ENCODE peak calls at places on chromosomes 11 and 22, in five cellular contexts. H is small intestine; F is IMR-90; M is CD8-positive, alpha-beta memory T cell; Z is GM23248. Q is an unnamed sample.

GRCh38 chr11:109221190-109221589 is 200.8 kb upstream of the C11orf87 start:
- DNase-seq in H (no peak), F (no peak), M (no peak), Z (no peak), Q (no peak)

GRCh38 chr11:122976734-122977454 is 4.7 kb downstream of the BSX start:
- DNase-seq in H (no peak), F (no peak), M (no peak), Z (peak; percentile 38), Q (no peak)

GRCh38 chr22:44090571-44090905 is 66.4 kb downstream of the PARVB start:
- DNase-seq in H (no peak), F (no peak), M (no peak), Z (no peak), Q (no peak)

GRCh38 chr11:15053201-15053685 is 20.1 kb upstream of the CALCB start:
- DNase-seq in H (no peak), F (no peak), M (no peak), Z (peak; percentile 68), Q (no peak)

GRCh38 chr22:17774206-17774927 is at the start of gene BID:
- DNase-seq in H (peak; percentile 53), F (peak; percentile 17), M (peak; percentile 44), Z (peak; percentile 71), Q (no peak)

GRCh38 chr11:86218125-86219081 is 26.1 kb upstream of the EED start:
- DNase-seq in H (peak; percentile 83), F (peak; percentile 76), M (peak; percentile 44), Z (peak; percentile 89), Q (peak; percentile 61)

GRCh38 chr11:2484576-2485125 is 39.8 kb downstream of the KCNQ1 start:
- DNase-seq in H (no peak), F (no peak), M (no peak), Z (no peak), Q (no peak)

GRCh38 chr11:122869622-122870021 is 12.9 kb upstream of the JHY start:
- DNase-seq in H (no peak), F (no peak), M (no peak), Z (no peak), Q (no peak)

GRCh38 chr11:36817336-36817965 is 219.4 kb upstream of the RAG2 start:
- DNase-seq in H (no peak), F (no peak), M (no peak), Z (peak; percentile 40), Q (no peak)

GRCh38 chr22:20433191-20433590 is 4.4 kb downstream of the SCARF2 start:
- DNase-seq in H (no peak), F (no peak), M (no peak), Z (no peak), Q (no peak)

GRCh38 chr11:70247710-70248072 is 22.8 kb upstream of the PPFIA1 start:
- DNase-seq in H (no peak), F (no peak), M (no peak), Z (peak; percentile 25), Q (no peak)

GRCh38 chr22:40411506-40411861 is 41.1 kb downstream of the SGSM3 start:
- DNase-seq in H (no peak), F (no peak), M (no peak), Z (no peak), Q (no peak)
- H3K36me3 ChIP-seq in H (peaks cover 6% of the 10 kb centered on the region), F (peaks cover 65% of the 10 kb centered on the region), M (peaks cover 16% of the 10 kb centered on the region), Z (peaks cover 16% of the 10 kb centered on the region), Q (peaks cover 76% of the 10 kb centered on the region)

DNA sequence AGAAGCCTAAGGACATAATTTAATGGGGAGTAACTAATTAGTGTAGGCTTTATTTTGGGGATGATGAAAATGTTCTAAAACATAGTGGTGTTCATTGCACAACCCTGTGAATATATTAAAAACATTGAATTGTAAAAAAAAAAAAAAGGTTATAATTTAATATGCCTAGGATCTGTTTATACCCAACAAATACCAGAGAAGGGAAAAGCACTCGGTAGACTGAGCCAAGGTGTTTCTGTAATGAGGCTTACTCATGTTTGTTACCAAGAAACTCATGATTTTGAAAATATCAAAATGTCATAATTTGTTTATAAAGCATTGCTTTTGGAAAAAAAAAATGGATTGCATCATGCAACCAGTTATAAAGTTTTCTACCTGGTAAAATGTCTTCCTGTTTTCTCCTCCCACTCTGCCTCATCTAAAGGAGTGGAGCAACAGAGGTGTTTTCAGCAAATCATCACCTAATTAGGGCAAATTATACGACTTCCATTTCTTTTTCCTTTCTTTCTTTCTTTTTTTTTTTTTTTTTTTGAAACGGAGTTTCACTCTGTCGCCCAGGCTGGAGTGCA is 14.2 kb upstream of the EIF3M start:
- DNase-seq in H (no peak), F (no peak), M (no peak), Z (no peak), Q (no peak)
- H3K36me3 ChIP-seq in H (no peaks in the 10 kb centered on the region), F (no peaks in the 10 kb centered on the region), M (no peaks in the 10 kb centered on the region), Z (no peaks in the 10 kb centered on the region), Q (no peaks in the 10 kb centered on the region)

DNA sequence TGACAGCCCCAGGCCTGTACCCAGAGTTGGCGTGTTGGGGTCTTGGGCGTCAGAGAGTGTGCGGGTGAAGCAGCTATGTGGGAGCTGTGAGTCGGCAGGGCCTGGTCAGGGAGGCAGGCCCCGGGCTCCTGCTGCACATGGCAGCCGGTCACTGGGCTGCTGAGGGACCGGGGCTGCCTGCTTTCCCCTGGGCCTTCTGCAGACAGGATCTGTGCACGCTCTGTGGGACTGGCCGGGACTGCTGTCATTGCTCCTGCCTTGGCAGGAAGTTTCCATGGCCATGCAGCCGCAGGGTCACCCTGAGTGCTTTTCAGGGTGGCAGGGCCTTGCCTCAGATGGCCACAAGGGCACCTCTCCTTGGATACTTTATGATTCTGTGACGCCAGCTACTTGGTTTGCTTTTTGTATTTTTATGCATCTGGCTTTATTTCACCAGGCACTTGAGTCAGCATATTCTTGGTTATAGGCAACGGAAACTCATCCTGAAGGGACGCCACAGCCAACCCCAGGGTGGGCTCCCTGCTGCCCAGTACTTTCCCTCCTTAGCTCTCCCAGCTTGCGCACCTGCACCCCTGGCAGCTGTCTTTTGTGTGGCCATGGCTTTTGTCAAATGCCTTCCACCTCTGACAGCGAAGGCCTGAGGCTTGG is 52.5 kb downstream of the AP2A2 start:
- DNase-seq in H (no peak), F (no peak), M (no peak), Z (no peak), Q (no peak)
- H3K36me3 ChIP-seq in H (peaks cover 5% of the 10 kb centered on the region), F (peaks cover 51% of the 10 kb centered on the region), M (peaks cover 4% of the 10 kb centered on the region), Z (peaks cover 19% of the 10 kb centered on the region), Q (peaks cover 30% of the 10 kb centered on the region)

GRCh38 chr22:30348837-30349236 is 7.9 kb downstream of the SF3A1 start:
- DNase-seq in H (no peak), F (no peak), M (no peak), Z (peak; percentile 38), Q (no peak)
- H3K36me3 ChIP-seq in H (peaks cover 33% of the 10 kb centered on the region), F (peaks cover 67% of the 10 kb centered on the region), M (peaks cover 66% of the 10 kb centered on the region), Z (peaks cover 62% of the 10 kb centered on the region), Q (peaks cover 76% of the 10 kb centered on the region)

DNA sequence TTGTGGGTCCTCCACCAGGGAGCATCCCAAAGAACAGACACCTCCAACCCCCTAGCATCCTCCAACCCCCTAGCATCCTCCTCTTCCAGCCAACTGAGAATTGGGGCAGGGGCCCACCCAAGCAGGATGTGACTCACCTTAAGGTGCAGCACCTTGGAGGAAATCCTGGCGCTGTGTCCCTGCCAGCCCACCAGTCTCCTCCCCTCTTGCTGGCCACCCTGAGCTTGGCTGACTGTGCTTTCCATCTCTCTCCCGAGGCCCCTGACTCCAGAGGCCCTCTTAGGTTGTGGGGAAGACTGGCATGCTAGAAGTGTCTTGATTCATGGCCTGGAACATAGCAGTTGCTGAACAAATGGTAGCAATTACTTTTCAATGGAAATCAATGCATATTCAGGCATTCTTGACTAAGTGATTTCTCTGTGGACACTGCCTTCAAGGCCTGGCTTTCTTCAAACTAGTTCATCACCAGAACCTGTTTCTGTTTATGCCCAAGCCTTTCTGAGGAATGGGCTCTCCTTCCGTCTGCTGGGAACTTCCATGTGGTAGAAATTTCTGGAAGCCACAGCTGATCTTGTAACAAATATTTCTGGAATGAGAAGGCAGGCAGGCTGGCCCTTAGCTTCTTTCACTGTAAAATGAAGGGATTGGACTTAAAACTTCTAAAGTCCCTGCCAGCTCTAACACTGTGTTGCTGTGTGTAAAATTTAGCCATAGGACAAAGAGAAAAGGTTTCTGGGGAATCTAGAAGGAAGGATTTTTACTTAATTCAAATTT is 60.5 kb downstream of the CEP164 start:
- DNase-seq in H (no peak), F (peak; percentile 77), M (no peak), Z (peak; percentile 67), Q (peak; percentile 9)
- H3K36me3 ChIP-seq in H (no peaks in the 10 kb centered on the region), F (peaks cover 51% of the 10 kb centered on the region), M (peaks cover 21% of the 10 kb centered on the region), Z (peaks cover 7% of the 10 kb centered on the region), Q (peaks cover 47% of the 10 kb centered on the region)